ENCODE peak calls at places on chromosomes 3 and 15, in eight cellular contexts. Q is GM12891; L is SW480; V is esophagus squamous epithelium; D is effector CD4-positive, alpha-beta T cell; U is SJSA1; T is AG10803; X is stimulated activated CD8-positive, alpha-beta memory T cell treated with anti-CD3 and anti-CD28 coated beads, Interleukin-15, amount 100 ng/mL, for 1 hour. J is an unnamed sample.

GRCh38 chr15:63969652-63970421 is 76.4 kb downstream of the DAPK2 start:
- DNase-seq in X (no peak), V (no peak), L (no peak), D (no peak), U (no peak), Q (no peak), T (no peak), J (peak; percentile 77)

GRCh38 chr3:26535151-26535550 is 87.4 kb upstream of the LRRC3B start:
- DNase-seq in D (no peak), T (no peak), U (no peak), V (no peak), L (no peak), X (no peak), Q (no peak), J (no peak)

GRCh38 chr15:25846377-25846776 is 16.8 kb downstream of the ATP10A start:
- DNase-seq in U (no peak), Q (no peak), D (peak; percentile 50), V (no peak), L (peak; percentile 7), X (no peak), T (no peak), J (no peak)

GRCh38 chr15:97903560-97904195 is 56.8 kb upstream of the ARRDC4 start:
- DNase-seq in X (no peak), Q (no peak), T (no peak), V (no peak), L (no peak), U (no peak), D (no peak), J (no peak)

GRCh38 chr15:68479406-68479805 is 47.4 kb upstream of the ITGA11 start:
- DNase-seq in D (no peak), X (no peak), Q (no peak), U (no peak), V (no peak), L (no peak), T (peak; percentile 100), J (peak; percentile 23)

GRCh38 chr15:71295242-71296031 is 180.2 kb downstream of the THSD4 start:
- DNase-seq in X (no peak), D (no peak), Q (no peak), V (no peak), U (peak; percentile 91), T (peak; percentile 99), L (peak; percentile 94), J (no peak)

GRCh38 chr15:98443483-98443882 is 204.9 kb upstream of the IGF1R start:
- DNase-seq in Q (no peak), L (no peak), V (no peak), D (no peak), U (no peak), X (no peak), T (no peak), J (no peak)

GRCh38 chr15:62809968-62810260 is 232.6 kb upstream of the TPM1 start:
- DNase-seq in Q (no peak), V (no peak), U (no peak), D (no peak), T (no peak), X (no peak), L (no peak), J (no peak)

GRCh38 chr3:120648290-120648689 is 33.7 kb downstream of the HGD start:
- DNase-seq in T (peak; percentile 33), V (no peak), X (no peak), Q (no peak), U (no peak), D (no peak), L (no peak), J (no peak)

GRCh38 chr3:115652738-115653137 is 29.4 kb downstream of the GAP43 start:
- DNase-seq in L (no peak), U (no peak), Q (no peak), V (no peak), D (no peak), T (no peak), X (no peak), J (no peak)

GRCh38 chr15:51620647-51621046 is 1.9 kb downstream of the DMXL2 start:
- DNase-seq in V (no peak), X (no peak), L (no peak), Q (no peak), T (no peak), U (no peak), D (no peak), J (no peak)

GRCh38 chr15:20659265-20659664 is 117.7 kb upstream of the GOLGA6L6 start:
- DNase-seq in X (no peak), T (no peak), D (no peak), Q (no peak), V (no peak), U (no peak), L (no peak), J (no peak)

GRCh38 chr3:10817506-10817905 is 1.5 kb downstream of the SLC6A11 start:
- DNase-seq in V (no peak), D (no peak), X (no peak), U (no peak), L (no peak), T (no peak), Q (no peak), J (no peak)

GRCh38 chr3:149471991-149472390 is 2.5 kb upstream of the TM4SF4 start:
- DNase-seq in X (no peak), V (no peak), Q (no peak), L (no peak), U (no peak), D (no peak), T (peak; percentile 45), J (no peak)

GRCh38 chr3:52351762-52352055 is 35.6 kb downstream of the DNAH1 start:
- DNase-seq in L (no peak), T (no peak), U (no peak), V (no peak), X (no peak), Q (no peak), D (no peak), J (peak; percentile 23)

GRCh38 chr3:147397911-147398809 is 8.2 kb downstream of the ZIC4 start:
- DNase-seq in T (no peak), V (no peak), X (no peak), Q (no peak), L (no peak), D (no peak), U (no peak), J (no peak)

J was measured in heart left ventricle.